ENCODE peak calls at places on chromosomes 2 and 18, in five cellular contexts. One of them, this sample, is unnamed.

GRCh38 chr18:6960656-6961055 is 156.9 kb downstream of the LAMA1 start:
- DNase-seq in ascending aorta: no peak
- DNase-seq in non-pigmented ciliary epithelial cell: peak; percentile 38
- DNase-seq in naive B cell: no peak
- DNase-seq in upper lobe of right lung: no peak
- DNase-seq in this sample: no peak

GRCh38 chr2:74815955-74816354 is 18.0 kb upstream of the HK2 start:
- DNase-seq in ascending aorta: no peak
- DNase-seq in non-pigmented ciliary epithelial cell: no peak
- DNase-seq in naive B cell: no peak
- DNase-seq in upper lobe of right lung: no peak
- DNase-seq in this sample: no peak

GRCh38 chr2:160076239-160076638 is 13.8 kb upstream of the PLA2R1 start:
- DNase-seq in ascending aorta: no peak
- DNase-seq in non-pigmented ciliary epithelial cell: no peak
- DNase-seq in naive B cell: no peak
- DNase-seq in upper lobe of right lung: no peak
- DNase-seq in this sample: no peak

GRCh38 chr18:74252032-74252380 is 39.8 kb downstream of the CYB5A start:
- DNase-seq in ascending aorta: no peak
- DNase-seq in non-pigmented ciliary epithelial cell: no peak
- DNase-seq in naive B cell: no peak
- DNase-seq in upper lobe of right lung: no peak
- DNase-seq in this sample: no peak

GRCh38 chr2:160353166-160353565 is 140.4 kb downstream of the RBMS1 start:
- DNase-seq in ascending aorta: no peak
- DNase-seq in non-pigmented ciliary epithelial cell: no peak
- DNase-seq in naive B cell: peak; percentile 17
- DNase-seq in upper lobe of right lung: no peak
- DNase-seq in this sample: no peak

GRCh38 chr2:9465170-9465569 is 9.2 kb upstream of the IAH1 start:
- DNase-seq in ascending aorta: no peak
- DNase-seq in non-pigmented ciliary epithelial cell: no peak
- DNase-seq in naive B cell: no peak
- DNase-seq in upper lobe of right lung: no peak
- DNase-seq in this sample: no peak

GRCh38 chr2:180707867-180708205 is 272.6 kb upstream of the UBE2E3 start:
- DNase-seq in ascending aorta: no peak
- DNase-seq in non-pigmented ciliary epithelial cell: peak; percentile 87
- DNase-seq in naive B cell: no peak
- DNase-seq in upper lobe of right lung: no peak
- DNase-seq in this sample: no peak

GRCh38 chr2:241895732-241896641 is 26.5 kb downstream of the RTP5 start:
- DNase-seq in ascending aorta: peak; percentile 58
- DNase-seq in non-pigmented ciliary epithelial cell: no peak
- DNase-seq in naive B cell: no peak
- DNase-seq in upper lobe of right lung: peak; percentile 64
- DNase-seq in this sample: peak; percentile 69

GRCh38 chr18:10301831-10302483 is 152.5 kb upstream of the APCDD1 start:
- DNase-seq in ascending aorta: no peak
- DNase-seq in non-pigmented ciliary epithelial cell: no peak
- DNase-seq in naive B cell: no peak
- DNase-seq in upper lobe of right lung: no peak
- DNase-seq in this sample: no peak

GRCh38 chr2:240254337-240255164 is 114.1 kb upstream of the OTOS start:
- DNase-seq in ascending aorta: no peak
- DNase-seq in non-pigmented ciliary epithelial cell: no peak
- DNase-seq in naive B cell: no peak
- DNase-seq in upper lobe of right lung: peak; percentile 46
- DNase-seq in this sample: peak; percentile 48

GRCh38 chr2:239917128-239917956 is 107.8 kb downstream of the NDUFA10 start:
- DNase-seq in ascending aorta: no peak
- DNase-seq in non-pigmented ciliary epithelial cell: no peak
- DNase-seq in naive B cell: no peak
- DNase-seq in upper lobe of right lung: no peak
- DNase-seq in this sample: no peak

GRCh38 chr2:170847716-170848115 is 31.0 kb downstream of the GAD1 start:
- DNase-seq in ascending aorta: no peak
- DNase-seq in non-pigmented ciliary epithelial cell: no peak
- DNase-seq in naive B cell: no peak
- DNase-seq in upper lobe of right lung: no peak
- DNase-seq in this sample: no peak

This sample was measured in spleen.